ENCODE peak calls at places on chromosome X, in six cellular contexts. D is left ventricle myocardium inferior, C is DMS79, A is RPMI7951, L is B cell, U is left ventricle myocardium superior. M is an unnamed sample.

GRCh38 chrX:29661290-29661689 is 554.1 kb upstream of the MAGEB2 start:
- DNase-seq in L (no peak), D (no peak), A (peak), U (no peak), C (no peak), M (peak)

GRCh38 chrX:41445781-41446358 is 1.3 kb upstream of the NYX start:
- DNase-seq in C (no peak), D (no peak), U (no peak), L (no peak), A (no peak), M (no peak)

GRCh38 chrX:2677764-2678163 is 13.3 kb upstream of the CD99 start:
- DNase-seq in D (peak), A (peak), C (no peak), U (peak), L (no peak), M (peak)

GRCh38 chrX:74179071-74179470 is 124.9 kb upstream of the ZCCHC13 start:
- DNase-seq in D (no peak), U (no peak), C (no peak), A (peak), L (no peak), M (no peak)

GRCh38 chrX:153969904-153970397 is 1.7 kb downstream of the HCFC1 start:
- DNase-seq in D (no peak), C (no peak), A (no peak), L (peak), U (peak), M (no peak)

GRCh38 chrX:9257718-9258117 is 207.1 kb upstream of the TBL1X start:
- DNase-seq in L (no peak), C (no peak), D (no peak), U (no peak), A (no peak), M (no peak)

GRCh38 chrX:154784149-154784985 is 20.9 kb downstream of the MPP1 start:
- DNase-seq in U (no peak), L (no peak), A (no peak), C (no peak), D (no peak), M (no peak)

GRCh38 chrX:136262812-136263315 is 11.7 kb upstream of the MAP7D3 start:
- DNase-seq in L (no peak), D (no peak), A (no peak), U (no peak), C (no peak), M (peak)

GRCh38 chrX:119758682-119759332 is 419 bp downstream of the SOWAHD start:
- DNase-seq in C (no peak), L (peak), U (peak), A (no peak), D (peak), M (no peak)

GRCh38 chrX:119062750-119063374 is 9.9 kb upstream of the CT47C1 start:
- DNase-seq in U (no peak), C (no peak), D (no peak), L (no peak), A (peak), M (no peak)

GRCh38 chrX:132676561-132677186 is 187.8 kb upstream of the MBNL3 start:
- DNase-seq in C (no peak), U (no peak), A (no peak), D (no peak), L (no peak), M (peak)

GRCh38 chrX:136725446-136726104 is 55.2 kb downstream of the ARHGEF6 start:
- DNase-seq in A (peak), D (no peak), C (no peak), U (no peak), L (no peak), M (peak)

GRCh38 chrX:9318213-9318612 is 146.6 kb upstream of the TBL1X start:
- DNase-seq in A (no peak), U (no peak), C (no peak), L (no peak), D (no peak), M (no peak)

GRCh38 chrX:23782455-23782854 is 518 bp upstream of the SAT1 start:
- DNase-seq in A (peak), L (no peak), U (no peak), D (no peak), C (no peak), M (peak)

GRCh38 chrX:24506082-24506481 is 41.0 kb downstream of the PDK3 start:
- DNase-seq in D (no peak), U (no peak), A (peak), C (no peak), L (no peak), M (no peak)

GRCh38 chrX:22134681-22135080 is 102.6 kb downstream of the PHEX start:
- DNase-seq in A (peak), D (no peak), L (no peak), C (no peak), U (no peak), M (no peak)

GRCh38 chrX:129000018-129000417 is 523.3 kb downstream of the SMARCA1 start:
- DNase-seq in L (no peak), D (no peak), C (no peak), A (no peak), U (no peak), M (no peak)

GRCh38 chrX:20352935-20353336 is 86.2 kb upstream of the RPS6KA3 start:
- DNase-seq in U (no peak), D (no peak), L (no peak), C (no peak), A (no peak), M (no peak)